ENCODE peak calls at places on chromosomes 1 and 21, in seven cellular contexts. O, E, J, H, P, R and T are unnamed samples.

GRCh38 chr1:101379939-101380338 is 143.1 kb downstream of the S1PR1 start:
- DNase-seq in H (no peak), J (no peak), R (no peak), O (no peak), E (no peak), P (no peak), T (no peak)

GRCh38 chr1:152035406-152036315 is 1.1 kb downstream of the S100A11 start:
- DNase-seq in E (no peak), O (no peak), J (peak; percentile 40), R (no peak), H (peak; percentile 41), P (no peak), T (no peak)

GRCh38 chr1:181089017-181089776 is 697 bp downstream of the IER5 start:
- DNase-seq in H (peak; percentile 46), J (no peak), E (no peak), R (no peak), P (no peak), O (no peak), T (no peak)

GRCh38 chr21:42665026-42665425 is 11.6 kb downstream of the PDE9A start:
- DNase-seq in P (no peak), R (no peak), H (no peak), J (no peak), E (no peak), O (no peak), T (no peak)

GRCh38 chr1:228006793-228007053 is at the start of gene WNT3A:
- DNase-seq in J (no peak), R (no peak), H (no peak), O (no peak), P (no peak), E (no peak), T (no peak)

GRCh38 chr1:46589529-46589928 is 14.5 kb downstream of the MKNK1 start:
- DNase-seq in H (no peak), O (no peak), J (no peak), P (no peak), E (no peak), R (no peak), T (no peak)

GRCh38 chr1:116853680-116854191 is 56.0 kb upstream of the PTGFRN start:
- DNase-seq in O (peak; percentile 77), E (no peak), J (peak; percentile 63), H (peak; percentile 71), R (no peak), P (no peak), T (no peak)

GRCh38 chr1:154697710-154698109 is 89.7 kb upstream of the ADAR start:
- DNase-seq in O (no peak), H (no peak), P (no peak), R (no peak), E (no peak), J (no peak), T (no peak)

GRCh38 chr1:212749924-212750535 is 41.5 kb downstream of the NSL1 start:
- DNase-seq in E (no peak), O (peak; percentile 22), J (peak; percentile 87), R (no peak), H (peak; percentile 32), P (no peak), T (no peak)

GRCh38 chr1:240691521-240692338 is 79.8 kb upstream of the GREM2 start:
- DNase-seq in R (no peak), H (peak; percentile 38), E (no peak), O (no peak), J (peak; percentile 63), P (peak; percentile 88), T (no peak)

GRCh38 chr1:232684331-232685105 is 54.6 kb upstream of the SIPA1L2 start:
- DNase-seq in O (peak; percentile 22), E (no peak), R (no peak), P (no peak), J (peak; percentile 34), H (no peak), T (no peak)

GRCh38 chr1:97137862-97138514 is 416.4 kb downstream of the PTBP2 start:
- DNase-seq in P (no peak), E (no peak), J (peak; percentile 84), O (peak; percentile 79), H (peak; percentile 36), R (no peak), T (no peak)

GRCh38 chr1:179828554-179829110 is 49.0 kb downstream of the TOR1AIP2 start:
- DNase-seq in P (peak; percentile 81), E (no peak), O (no peak), R (no peak), H (no peak), J (no peak), T (no peak)

GRCh38 chr1:192766876-192767275 is 42.0 kb upstream of the RGS2 start:
- DNase-seq in P (no peak), J (no peak), O (no peak), H (no peak), R (no peak), E (no peak), T (no peak)

GRCh38 chr1:184770176-184770575 is 15.5 kb upstream of the EDEM3 start:
- DNase-seq in R (no peak), J (no peak), E (no peak), H (no peak), O (no peak), P (no peak), T (no peak)

GRCh38 chr21:39088831-39089380 is 94.3 kb downstream of the PSMG1 start:
- DNase-seq in E (no peak), H (no peak), O (no peak), P (no peak), J (peak; percentile 76), R (no peak), T (no peak)

GRCh38 chr1:90391116-90391515 is 326.0 kb downstream of the BARHL2 start:
- DNase-seq in P (no peak), J (no peak), O (peak; percentile 19), R (no peak), H (no peak), E (no peak), T (no peak)

GRCh38 chr1:36880155-36881070 is 153.9 kb downstream of the GRIK3 start:
- DNase-seq in J (no peak), R (no peak), P (peak; percentile 74), H (no peak), E (no peak), O (no peak), T (no peak)

GRCh38 chr1:167474191-167474641 is 44.1 kb downstream of the CD247 start:
- DNase-seq in R (no peak), P (no peak), O (no peak), E (no peak), H (no peak), J (no peak), T (no peak)